ENCODE peak calls at places on chromosomes 4 and X, in six cellular contexts. One of them, this sample, is unnamed.
A peak's percentile ranks its signal among the peaks of the same experiment; 100 is the strongest.

GRCh38 chr4:112951362-112951962 is 98.0 kb upstream of the ANK2 start:
- DNase-seq in neural crest cell: no peak
- DNase-seq in lower lobe of right lung: no peak
- DNase-seq in activated CD8-positive, alpha-beta T cell treated with anti-CD3 and anti-CD28 coated beads for 36 hours: no peak
- DNase-seq in tibial artery: no peak
- DNase-seq in GM20000: peak; percentile 20
- DNase-seq in this sample: no peak

GRCh38 chr4:53196872-53197759 is 168.7 kb downstream of the SCFD2 start:
- DNase-seq in GM20000: peak; percentile 32
- DNase-seq in tibial artery: no peak
- DNase-seq in activated CD8-positive, alpha-beta T cell treated with anti-CD3 and anti-CD28 coated beads for 36 hours: no peak
- DNase-seq in lower lobe of right lung: no peak
- DNase-seq in neural crest cell: no peak
- DNase-seq in this sample: peak; percentile 31

GRCh38 chr4:127880764-127881564 is at the start of gene PLK4:
- DNase-seq in GM20000: peak; percentile 91
- DNase-seq in activated CD8-positive, alpha-beta T cell treated with anti-CD3 and anti-CD28 coated beads for 36 hours: peak; percentile 97
- DNase-seq in neural crest cell: peak; percentile 89
- DNase-seq in tibial artery: peak; percentile 92
- DNase-seq in lower lobe of right lung: peak; percentile 96
- DNase-seq in this sample: peak; percentile 93

GRCh38 chr4:152633118-152633517 is 46.7 kb downstream of the TMEM154 start:
- DNase-seq in lower lobe of right lung: no peak
- DNase-seq in tibial artery: no peak
- DNase-seq in GM20000: no peak
- DNase-seq in activated CD8-positive, alpha-beta T cell treated with anti-CD3 and anti-CD28 coated beads for 36 hours: no peak
- DNase-seq in neural crest cell: no peak
- DNase-seq in this sample: no peak

GRCh38 chrX:37599735-37600134 is 28.3 kb downstream of the LANCL3 start:
- DNase-seq in tibial artery: no peak
- DNase-seq in lower lobe of right lung: no peak
- DNase-seq in activated CD8-positive, alpha-beta T cell treated with anti-CD3 and anti-CD28 coated beads for 36 hours: no peak
- DNase-seq in neural crest cell: no peak
- DNase-seq in GM20000: no peak
- DNase-seq in this sample: no peak

GRCh38 chrX:97525981-97526380 is 642.3 kb downstream of the RPA4 start:
- DNase-seq in GM20000: no peak
- DNase-seq in tibial artery: no peak
- DNase-seq in neural crest cell: no peak
- DNase-seq in lower lobe of right lung: no peak
- DNase-seq in activated CD8-positive, alpha-beta T cell treated with anti-CD3 and anti-CD28 coated beads for 36 hours: no peak
- DNase-seq in this sample: no peak

GRCh38 chrX:70762285-70762684 is 146.2 kb downstream of the TEX11 start:
- DNase-seq in lower lobe of right lung: no peak
- DNase-seq in GM20000: no peak
- DNase-seq in neural crest cell: no peak
- DNase-seq in activated CD8-positive, alpha-beta T cell treated with anti-CD3 and anti-CD28 coated beads for 36 hours: no peak
- DNase-seq in tibial artery: no peak
- DNase-seq in this sample: no peak

GRCh38 chr4:168498259-168498658 is 1.4 kb downstream of the PALLD start:
- DNase-seq in GM20000: no peak
- DNase-seq in activated CD8-positive, alpha-beta T cell treated with anti-CD3 and anti-CD28 coated beads for 36 hours: no peak
- DNase-seq in lower lobe of right lung: no peak
- DNase-seq in neural crest cell: no peak
- DNase-seq in tibial artery: no peak
- DNase-seq in this sample: no peak

GRCh38 chr4:1248262-1249147 is at the start of gene CTBP1:
- DNase-seq in activated CD8-positive, alpha-beta T cell treated with anti-CD3 and anti-CD28 coated beads for 36 hours: peak; percentile 76
- DNase-seq in lower lobe of right lung: peak; percentile 85
- DNase-seq in neural crest cell: peak; percentile 73
- DNase-seq in GM20000: peak; percentile 100
- DNase-seq in tibial artery: peak; percentile 59
- DNase-seq in this sample: peak; percentile 100

GRCh38 chr4:1797861-1798529 is 4.9 kb downstream of the FGFR3 start:
- DNase-seq in lower lobe of right lung: no peak
- DNase-seq in GM20000: no peak
- DNase-seq in activated CD8-positive, alpha-beta T cell treated with anti-CD3 and anti-CD28 coated beads for 36 hours: no peak
- DNase-seq in tibial artery: no peak
- DNase-seq in neural crest cell: no peak
- DNase-seq in this sample: no peak

GRCh38 chr4:145921231-145921630 is 17.4 kb downstream of the ZNF827 start:
- DNase-seq in lower lobe of right lung: no peak
- DNase-seq in GM20000: no peak
- DNase-seq in activated CD8-positive, alpha-beta T cell treated with anti-CD3 and anti-CD28 coated beads for 36 hours: no peak
- DNase-seq in neural crest cell: no peak
- DNase-seq in tibial artery: no peak
- DNase-seq in this sample: no peak

GRCh38 chrX:150062292-150063137 is 124.2 kb upstream of the EOLA2 start:
- DNase-seq in lower lobe of right lung: no peak
- DNase-seq in tibial artery: peak; percentile 39
- DNase-seq in GM20000: no peak
- DNase-seq in activated CD8-positive, alpha-beta T cell treated with anti-CD3 and anti-CD28 coated beads for 36 hours: no peak
- DNase-seq in neural crest cell: no peak
- DNase-seq in this sample: no peak

GRCh38 chr4:147370881-147371280 is 110.0 kb upstream of the EDNRA start:
- DNase-seq in GM20000: no peak
- DNase-seq in activated CD8-positive, alpha-beta T cell treated with anti-CD3 and anti-CD28 coated beads for 36 hours: no peak
- DNase-seq in neural crest cell: no peak
- DNase-seq in lower lobe of right lung: no peak
- DNase-seq in tibial artery: no peak
- DNase-seq in this sample: no peak

GRCh38 chrX:41240504-41240903 is 93.5 kb upstream of the DDX3X start:
- DNase-seq in GM20000: no peak
- DNase-seq in lower lobe of right lung: no peak
- DNase-seq in tibial artery: no peak
- DNase-seq in neural crest cell: no peak
- DNase-seq in activated CD8-positive, alpha-beta T cell treated with anti-CD3 and anti-CD28 coated beads for 36 hours: no peak
- DNase-seq in this sample: no peak

GRCh38 chrX:20063716-20064351 is 52.9 kb downstream of the MAP7D2 start:
- DNase-seq in activated CD8-positive, alpha-beta T cell treated with anti-CD3 and anti-CD28 coated beads for 36 hours: peak; percentile 10
- DNase-seq in GM20000: no peak
- DNase-seq in lower lobe of right lung: no peak
- DNase-seq in neural crest cell: no peak
- DNase-seq in tibial artery: no peak
- DNase-seq in this sample: no peak

GRCh38 chrX:56733459-56734046 is 4.5 kb downstream of the NBDY start:
- DNase-seq in activated CD8-positive, alpha-beta T cell treated with anti-CD3 and anti-CD28 coated beads for 36 hours: peak; percentile 80
- DNase-seq in neural crest cell: peak; percentile 48
- DNase-seq in lower lobe of right lung: no peak
- DNase-seq in tibial artery: peak; percentile 58
- DNase-seq in GM20000: peak; percentile 10
- DNase-seq in this sample: peak; percentile 42

GRCh38 chrX:54076903-54077302 is 32.6 kb upstream of the PHF8 start:
- DNase-seq in GM20000: no peak
- DNase-seq in tibial artery: no peak
- DNase-seq in activated CD8-positive, alpha-beta T cell treated with anti-CD3 and anti-CD28 coated beads for 36 hours: no peak
- DNase-seq in neural crest cell: no peak
- DNase-seq in lower lobe of right lung: no peak
- DNase-seq in this sample: no peak

GRCh38 chr4:48898733-48899431 is 7.7 kb downstream of the OCIAD2 start:
- DNase-seq in GM20000: no peak
- DNase-seq in activated CD8-positive, alpha-beta T cell treated with anti-CD3 and anti-CD28 coated beads for 36 hours: no peak
- DNase-seq in tibial artery: no peak
- DNase-seq in neural crest cell: no peak
- DNase-seq in lower lobe of right lung: no peak
- DNase-seq in this sample: no peak

GRCh38 chrX:41923925-41924693 is 755 bp upstream of the CASK start:
- DNase-seq in neural crest cell: no peak
- DNase-seq in tibial artery: peak; percentile 21
- DNase-seq in activated CD8-positive, alpha-beta T cell treated with anti-CD3 and anti-CD28 coated beads for 36 hours: peak; percentile 43
- DNase-seq in GM20000: peak; percentile 23
- DNase-seq in lower lobe of right lung: peak; percentile 41
- DNase-seq in this sample: peak; percentile 30

GRCh38 chrX:20547649-20548051 is 280.9 kb upstream of the RPS6KA3 start:
- DNase-seq in activated CD8-positive, alpha-beta T cell treated with anti-CD3 and anti-CD28 coated beads for 36 hours: peak; percentile 11
- DNase-seq in neural crest cell: no peak
- DNase-seq in GM20000: peak; percentile 5
- DNase-seq in tibial artery: peak; percentile 24
- DNase-seq in lower lobe of right lung: no peak
- DNase-seq in this sample: no peak

GRCh38 chr4:18691431-18692200 is 670.1 kb upstream of the LCORL start:
- DNase-seq in tibial artery: no peak
- DNase-seq in GM20000: no peak
- DNase-seq in neural crest cell: no peak
- DNase-seq in activated CD8-positive, alpha-beta T cell treated with anti-CD3 and anti-CD28 coated beads for 36 hours: no peak
- DNase-seq in lower lobe of right lung: no peak
- DNase-seq in this sample: no peak
- TF ChIP-seq CTCF in tibial artery: no peak
- TF ChIP-seq CTCF in GM20000: no peak
- TF ChIP-seq CTCF in neural crest cell: no peak
- TF ChIP-seq CTCF in activated CD8-positive, alpha-beta T cell treated with anti-CD3 and anti-CD28 coated beads for 36 hours: no peak
- TF ChIP-seq CTCF in lower lobe of right lung: no peak
- TF ChIP-seq CTCF in this sample: no peak

GRCh38 chr4:163679189-163679588 is 184.7 kb downstream of the TMA16 start:
- DNase-seq in lower lobe of right lung: no peak
- DNase-seq in neural crest cell: no peak
- DNase-seq in GM20000: peak; percentile 11
- DNase-seq in activated CD8-positive, alpha-beta T cell treated with anti-CD3 and anti-CD28 coated beads for 36 hours: no peak
- DNase-seq in tibial artery: no peak
- DNase-seq in this sample: no peak
- TF ChIP-seq CTCF in lower lobe of right lung: no peak
- TF ChIP-seq CTCF in neural crest cell: peak; percentile 21
- TF ChIP-seq CTCF in GM20000: peak; percentile 45
- TF ChIP-seq CTCF in activated CD8-positive, alpha-beta T cell treated with anti-CD3 and anti-CD28 coated beads for 36 hours: no peak
- TF ChIP-seq CTCF in tibial artery: no peak
- TF ChIP-seq CTCF in this sample: no peak

GRCh38 chr4:3671571-3672464 is 94.4 kb upstream of the ADRA2C start:
- DNase-seq in lower lobe of right lung: peak; percentile 18
- DNase-seq in neural crest cell: no peak
- DNase-seq in activated CD8-positive, alpha-beta T cell treated with anti-CD3 and anti-CD28 coated beads for 36 hours: no peak
- DNase-seq in GM20000: no peak
- DNase-seq in tibial artery: no peak
- DNase-seq in this sample: no peak
- TF ChIP-seq CTCF in lower lobe of right lung: no peak
- TF ChIP-seq CTCF in neural crest cell: no peak
- TF ChIP-seq CTCF in activated CD8-positive, alpha-beta T cell treated with anti-CD3 and anti-CD28 coated beads for 36 hours: no peak
- TF ChIP-seq CTCF in GM20000: no peak
- TF ChIP-seq CTCF in tibial artery: no peak
- TF ChIP-seq CTCF in this sample: no peak

GRCh38 chr4:182918791-182919302 is 1.7 kb upstream of the DCTD start:
- DNase-seq in activated CD8-positive, alpha-beta T cell treated with anti-CD3 and anti-CD28 coated beads for 36 hours: peak; percentile 63
- DNase-seq in neural crest cell: no peak
- DNase-seq in tibial artery: no peak
- DNase-seq in GM20000: no peak
- DNase-seq in lower lobe of right lung: no peak
- DNase-seq in this sample: no peak

GRCh38 chr4:182916483-182917181 is 554 bp downstream of the DCTD start:
- DNase-seq in lower lobe of right lung: peak; percentile 78
- DNase-seq in GM20000: peak; percentile 41
- DNase-seq in neural crest cell: peak; percentile 40
- DNase-seq in tibial artery: peak; percentile 58
- DNase-seq in activated CD8-positive, alpha-beta T cell treated with anti-CD3 and anti-CD28 coated beads for 36 hours: peak; percentile 43
- DNase-seq in this sample: no peak

GRCh38 chr4:182914357-182914756 is 2.8 kb downstream of the DCTD start:
- DNase-seq in activated CD8-positive, alpha-beta T cell treated with anti-CD3 and anti-CD28 coated beads for 36 hours: no peak
- DNase-seq in lower lobe of right lung: no peak
- DNase-seq in tibial artery: no peak
- DNase-seq in GM20000: no peak
- DNase-seq in neural crest cell: no peak
- DNase-seq in this sample: no peak

GRCh38 chr4:182918044-182918607 is 940 bp upstream of the DCTD start:
- DNase-seq in activated CD8-positive, alpha-beta T cell treated with anti-CD3 and anti-CD28 coated beads for 36 hours: no peak
- DNase-seq in lower lobe of right lung: no peak
- DNase-seq in tibial artery: no peak
- DNase-seq in GM20000: no peak
- DNase-seq in neural crest cell: no peak
- DNase-seq in this sample: no peak

DNA sequence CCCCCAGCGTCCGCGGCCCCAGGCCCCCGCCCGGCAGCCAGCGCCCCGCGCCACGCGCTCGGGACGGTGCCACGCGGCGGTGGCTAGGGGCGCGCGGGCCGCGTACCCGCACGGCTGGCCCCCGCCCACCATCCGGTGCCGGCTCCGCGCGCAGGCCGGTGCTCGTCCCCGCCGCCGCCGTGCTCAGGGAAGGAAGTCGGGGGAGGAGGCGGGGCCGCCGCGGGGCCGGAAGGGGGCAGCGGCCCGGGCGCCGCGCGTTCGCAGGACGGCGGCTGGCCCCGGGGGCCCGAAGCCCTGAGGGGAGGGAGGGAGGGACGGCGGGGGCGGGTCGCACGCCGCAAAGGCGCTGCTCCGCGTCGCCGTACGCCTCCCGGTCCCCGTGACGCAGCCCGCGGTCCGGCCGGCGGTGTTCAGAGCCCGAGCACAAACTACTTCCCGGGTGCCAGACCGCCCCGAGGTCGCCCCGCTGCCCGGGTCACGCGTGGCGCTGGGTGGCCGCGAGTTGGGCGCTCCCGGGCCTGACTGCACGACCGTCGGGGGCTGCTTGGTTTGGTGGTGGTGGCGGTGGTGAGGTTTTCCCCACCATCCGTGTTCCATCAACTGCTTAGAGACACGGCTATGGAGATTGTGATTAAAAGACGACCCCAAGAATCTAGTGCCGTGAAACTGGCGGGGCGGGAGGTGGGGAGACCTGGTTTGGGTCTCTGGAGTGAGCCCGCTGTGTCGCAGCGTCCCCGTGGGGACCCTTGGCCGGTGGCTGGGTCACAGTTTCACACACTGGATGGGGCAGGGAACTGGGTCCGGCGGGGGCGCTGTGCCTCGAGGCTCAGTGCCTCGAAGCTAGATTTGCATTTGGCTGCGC is at the start of gene DCTD:
- DNase-seq in GM20000: peak; percentile 92
- DNase-seq in lower lobe of right lung: peak; percentile 88
- DNase-seq in tibial artery: peak; percentile 74
- DNase-seq in activated CD8-positive, alpha-beta T cell treated with anti-CD3 and anti-CD28 coated beads for 36 hours: peak; percentile 86
- DNase-seq in neural crest cell: peak; percentile 62
- DNase-seq in this sample: peak; percentile 87
- TF ChIP-seq CTCF in GM20000: peak; percentile 48
- TF ChIP-seq CTCF in lower lobe of right lung: peak; percentile 47
- TF ChIP-seq CTCF in tibial artery: peak; percentile 30
- TF ChIP-seq CTCF in activated CD8-positive, alpha-beta T cell treated with anti-CD3 and anti-CD28 coated beads for 36 hours: peak; percentile 16
- TF ChIP-seq CTCF in neural crest cell: peak; percentile 49
- TF ChIP-seq CTCF in this sample: peak; percentile 52

DNA sequence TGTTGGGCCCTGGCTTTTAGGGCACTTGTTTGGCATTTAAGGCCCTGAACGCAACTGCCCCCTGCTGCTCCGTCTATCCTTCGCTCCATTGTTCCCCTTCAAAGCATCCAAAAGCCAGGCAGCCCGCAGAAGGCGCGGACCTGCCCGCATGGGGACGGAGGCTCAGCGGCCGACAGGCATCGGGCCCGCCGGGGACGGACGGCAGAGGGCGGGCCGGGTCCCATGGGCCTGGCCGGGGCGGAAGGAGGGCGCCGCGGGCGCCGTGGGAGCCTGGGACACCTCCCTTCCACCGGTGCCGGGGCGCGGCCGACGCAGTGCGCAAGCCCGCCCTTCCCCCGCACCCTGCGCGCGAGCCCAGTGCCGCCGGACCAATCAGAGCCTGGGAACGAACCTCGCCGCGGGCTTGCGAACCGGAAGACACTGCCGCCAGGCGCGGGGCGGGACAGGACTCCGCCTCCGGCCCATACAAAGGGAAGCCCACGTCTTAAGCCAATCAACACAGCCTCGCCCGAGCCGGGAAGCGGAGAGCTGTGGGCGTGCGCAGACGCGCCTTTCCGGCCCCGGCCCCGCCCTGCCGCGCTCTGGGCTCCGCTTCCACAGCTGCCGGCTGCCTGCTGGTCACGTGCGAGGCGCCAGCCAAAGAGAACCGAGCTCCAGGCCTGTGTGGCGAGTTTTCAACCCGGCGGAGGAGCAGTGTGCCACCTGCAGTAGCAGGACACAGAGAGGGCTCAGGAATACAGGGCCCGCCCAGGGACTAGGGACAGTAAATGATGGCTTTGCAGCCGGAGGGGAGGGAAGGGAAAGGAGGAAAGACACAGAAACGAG is 2.1 kb upstream of the ARHGAP4 start:
- DNase-seq in lower lobe of right lung: peak; percentile 97
- DNase-seq in activated CD8-positive, alpha-beta T cell treated with anti-CD3 and anti-CD28 coated beads for 36 hours: peak; percentile 95
- DNase-seq in GM20000: peak; percentile 95
- DNase-seq in neural crest cell: peak; percentile 78
- DNase-seq in tibial artery: peak; percentile 94
- DNase-seq in this sample: peak; percentile 96
- TF ChIP-seq CTCF in lower lobe of right lung: peak; percentile 18
- TF ChIP-seq CTCF in activated CD8-positive, alpha-beta T cell treated with anti-CD3 and anti-CD28 coated beads for 36 hours: no peak
- TF ChIP-seq CTCF in GM20000: no peak
- TF ChIP-seq CTCF in neural crest cell: no peak
- TF ChIP-seq CTCF in tibial artery: no peak
- TF ChIP-seq CTCF in this sample: peak; percentile 18